ENCODE peak calls at places on chromosome 17, in seven cellular contexts. One of them, this sample, is unnamed.

GRCh38 chr17:55391244-55391757 is 30.3 kb downstream of the MMD start:
- DNase-seq in GM23338: no peak
- DNase-seq in stimulated activated CD8-positive, alpha-beta memory T cell treated with anti-CD3 and anti-CD28 coated beads, Interleukin-12 subunit alpha, Interleukin-12 subunit beta, amount 100 ng/mL, for 1 hour: no peak
- DNase-seq in stimulated activated CD4-positive, alpha-beta T cell treated with anti-CD3 and anti-CD28 coated beads, Interleukin-15, amount 100 ng/mL, for 1 hour: no peak
- DNase-seq in GM20000: no peak
- DNase-seq in lower leg skin: no peak
- DNase-seq in endodermal cell: no peak
- DNase-seq in this sample: no peak

GRCh38 chr17:81289627-81290026 is 5.5 kb downstream of the SLC38A10 start:
- DNase-seq in lower leg skin: no peak
- DNase-seq in GM23338: no peak
- DNase-seq in stimulated activated CD8-positive, alpha-beta memory T cell treated with anti-CD3 and anti-CD28 coated beads, Interleukin-12 subunit alpha, Interleukin-12 subunit beta, amount 100 ng/mL, for 1 hour: no peak
- DNase-seq in GM20000: no peak
- DNase-seq in stimulated activated CD4-positive, alpha-beta T cell treated with anti-CD3 and anti-CD28 coated beads, Interleukin-15, amount 100 ng/mL, for 1 hour: no peak
- DNase-seq in endodermal cell: no peak
- DNase-seq in this sample: no peak

GRCh38 chr17:36837616-36838272 is 99.5 kb upstream of the LHX1 start:
- DNase-seq in lower leg skin: no peak
- DNase-seq in endodermal cell: peak; percentile 87
- DNase-seq in stimulated activated CD4-positive, alpha-beta T cell treated with anti-CD3 and anti-CD28 coated beads, Interleukin-15, amount 100 ng/mL, for 1 hour: no peak
- DNase-seq in stimulated activated CD8-positive, alpha-beta memory T cell treated with anti-CD3 and anti-CD28 coated beads, Interleukin-12 subunit alpha, Interleukin-12 subunit beta, amount 100 ng/mL, for 1 hour: no peak
- DNase-seq in GM20000: no peak
- DNase-seq in GM23338: peak; percentile 78
- DNase-seq in this sample: peak; percentile 65

GRCh38 chr17:18981642-18982424 is 22.7 kb downstream of the FAM83G start:
- DNase-seq in GM23338: no peak
- DNase-seq in stimulated activated CD4-positive, alpha-beta T cell treated with anti-CD3 and anti-CD28 coated beads, Interleukin-15, amount 100 ng/mL, for 1 hour: no peak
- DNase-seq in stimulated activated CD8-positive, alpha-beta memory T cell treated with anti-CD3 and anti-CD28 coated beads, Interleukin-12 subunit alpha, Interleukin-12 subunit beta, amount 100 ng/mL, for 1 hour: no peak
- DNase-seq in endodermal cell: peak; percentile 75
- DNase-seq in GM20000: no peak
- DNase-seq in lower leg skin: no peak
- DNase-seq in this sample: no peak

GRCh38 chr17:72984145-72984924 is 108.2 kb downstream of the SLC39A11 start:
- DNase-seq in stimulated activated CD4-positive, alpha-beta T cell treated with anti-CD3 and anti-CD28 coated beads, Interleukin-15, amount 100 ng/mL, for 1 hour: no peak
- DNase-seq in stimulated activated CD8-positive, alpha-beta memory T cell treated with anti-CD3 and anti-CD28 coated beads, Interleukin-12 subunit alpha, Interleukin-12 subunit beta, amount 100 ng/mL, for 1 hour: no peak
- DNase-seq in lower leg skin: no peak
- DNase-seq in GM23338: no peak
- DNase-seq in GM20000: no peak
- DNase-seq in endodermal cell: peak; percentile 77
- DNase-seq in this sample: no peak

GRCh38 chr17:81734405-81735055 is 22.4 kb downstream of the SLC25A10 start:
- DNase-seq in lower leg skin: no peak
- DNase-seq in GM23338: no peak
- DNase-seq in endodermal cell: peak; percentile 55
- DNase-seq in stimulated activated CD4-positive, alpha-beta T cell treated with anti-CD3 and anti-CD28 coated beads, Interleukin-15, amount 100 ng/mL, for 1 hour: no peak
- DNase-seq in stimulated activated CD8-positive, alpha-beta memory T cell treated with anti-CD3 and anti-CD28 coated beads, Interleukin-12 subunit alpha, Interleukin-12 subunit beta, amount 100 ng/mL, for 1 hour: no peak
- DNase-seq in GM20000: no peak
- DNase-seq in this sample: no peak

GRCh38 chr17:57980522-57980921 is 7.5 kb downstream of the VEZF1 start:
- DNase-seq in lower leg skin: no peak
- DNase-seq in stimulated activated CD4-positive, alpha-beta T cell treated with anti-CD3 and anti-CD28 coated beads, Interleukin-15, amount 100 ng/mL, for 1 hour: no peak
- DNase-seq in stimulated activated CD8-positive, alpha-beta memory T cell treated with anti-CD3 and anti-CD28 coated beads, Interleukin-12 subunit alpha, Interleukin-12 subunit beta, amount 100 ng/mL, for 1 hour: no peak
- DNase-seq in GM20000: no peak
- DNase-seq in endodermal cell: no peak
- DNase-seq in GM23338: no peak
- DNase-seq in this sample: no peak

GRCh38 chr17:38751803-38752118 is 780 bp upstream of the PSMB3 start:
- DNase-seq in stimulated activated CD8-positive, alpha-beta memory T cell treated with anti-CD3 and anti-CD28 coated beads, Interleukin-12 subunit alpha, Interleukin-12 subunit beta, amount 100 ng/mL, for 1 hour: peak; percentile 62
- DNase-seq in endodermal cell: peak; percentile 97
- DNase-seq in lower leg skin: peak; percentile 89
- DNase-seq in GM23338: peak; percentile 90
- DNase-seq in GM20000: peak; percentile 70
- DNase-seq in stimulated activated CD4-positive, alpha-beta T cell treated with anti-CD3 and anti-CD28 coated beads, Interleukin-15, amount 100 ng/mL, for 1 hour: peak; percentile 85
- DNase-seq in this sample: peak; percentile 88

GRCh38 chr17:77092025-77092424 is 48.7 kb upstream of the SEC14L1 start:
- DNase-seq in stimulated activated CD4-positive, alpha-beta T cell treated with anti-CD3 and anti-CD28 coated beads, Interleukin-15, amount 100 ng/mL, for 1 hour: no peak
- DNase-seq in GM20000: no peak
- DNase-seq in stimulated activated CD8-positive, alpha-beta memory T cell treated with anti-CD3 and anti-CD28 coated beads, Interleukin-12 subunit alpha, Interleukin-12 subunit beta, amount 100 ng/mL, for 1 hour: no peak
- DNase-seq in endodermal cell: no peak
- DNase-seq in lower leg skin: no peak
- DNase-seq in GM23338: no peak
- DNase-seq in this sample: no peak

GRCh38 chr17:67531291-67531690 is 154.2 kb downstream of the PITPNC1 start:
- DNase-seq in endodermal cell: peak; percentile 80
- DNase-seq in GM23338: peak; percentile 53
- DNase-seq in stimulated activated CD8-positive, alpha-beta memory T cell treated with anti-CD3 and anti-CD28 coated beads, Interleukin-12 subunit alpha, Interleukin-12 subunit beta, amount 100 ng/mL, for 1 hour: no peak
- DNase-seq in stimulated activated CD4-positive, alpha-beta T cell treated with anti-CD3 and anti-CD28 coated beads, Interleukin-15, amount 100 ng/mL, for 1 hour: no peak
- DNase-seq in GM20000: peak; percentile 77
- DNase-seq in lower leg skin: no peak
- DNase-seq in this sample: peak; percentile 54

GRCh38 chr17:40813804-40814203 is 8.6 kb downstream of the KRT10 start:
- DNase-seq in stimulated activated CD4-positive, alpha-beta T cell treated with anti-CD3 and anti-CD28 coated beads, Interleukin-15, amount 100 ng/mL, for 1 hour: no peak
- DNase-seq in stimulated activated CD8-positive, alpha-beta memory T cell treated with anti-CD3 and anti-CD28 coated beads, Interleukin-12 subunit alpha, Interleukin-12 subunit beta, amount 100 ng/mL, for 1 hour: no peak
- DNase-seq in endodermal cell: no peak
- DNase-seq in GM23338: no peak
- DNase-seq in lower leg skin: no peak
- DNase-seq in GM20000: no peak
- DNase-seq in this sample: no peak

GRCh38 chr17:17824119-17824779 is 12.5 kb downstream of the SREBF1 start:
- DNase-seq in stimulated activated CD8-positive, alpha-beta memory T cell treated with anti-CD3 and anti-CD28 coated beads, Interleukin-12 subunit alpha, Interleukin-12 subunit beta, amount 100 ng/mL, for 1 hour: no peak
- DNase-seq in stimulated activated CD4-positive, alpha-beta T cell treated with anti-CD3 and anti-CD28 coated beads, Interleukin-15, amount 100 ng/mL, for 1 hour: no peak
- DNase-seq in GM20000: peak; percentile 24
- DNase-seq in GM23338: no peak
- DNase-seq in endodermal cell: peak; percentile 76
- DNase-seq in lower leg skin: no peak
- DNase-seq in this sample: peak; percentile 94

GRCh38 chr17:82531431-82531881 is 11.9 kb downstream of the FOXK2 start:
- DNase-seq in stimulated activated CD4-positive, alpha-beta T cell treated with anti-CD3 and anti-CD28 coated beads, Interleukin-15, amount 100 ng/mL, for 1 hour: no peak
- DNase-seq in GM20000: no peak
- DNase-seq in stimulated activated CD8-positive, alpha-beta memory T cell treated with anti-CD3 and anti-CD28 coated beads, Interleukin-12 subunit alpha, Interleukin-12 subunit beta, amount 100 ng/mL, for 1 hour: no peak
- DNase-seq in endodermal cell: no peak
- DNase-seq in lower leg skin: no peak
- DNase-seq in GM23338: no peak
- DNase-seq in this sample: no peak

GRCh38 chr17:2893422-2893914 is 97.2 kb downstream of the RAP1GAP2 start:
- DNase-seq in stimulated activated CD8-positive, alpha-beta memory T cell treated with anti-CD3 and anti-CD28 coated beads, Interleukin-12 subunit alpha, Interleukin-12 subunit beta, amount 100 ng/mL, for 1 hour: no peak
- DNase-seq in endodermal cell: peak; percentile 52
- DNase-seq in GM23338: no peak
- DNase-seq in GM20000: no peak
- DNase-seq in stimulated activated CD4-positive, alpha-beta T cell treated with anti-CD3 and anti-CD28 coated beads, Interleukin-15, amount 100 ng/mL, for 1 hour: no peak
- DNase-seq in lower leg skin: no peak
- DNase-seq in this sample: no peak